ENCODE peak calls at places on chromosomes 11 and 22, in eight cellular contexts. R is K562, F is transverse colon, G is upper lobe of left lung, D is stomach, P is SK-N-SH, L is sigmoid colon, K is HepG2. A is an unnamed sample.

GRCh38 chr11:17967661-17968060 is 45.2 kb downstream of the SERGEF start:
- DNase-seq in R (no peak), F (no peak), G (no peak), D (no peak), P (no peak), L (no peak), K (no peak), A (no peak)

GRCh38 chr11:102810943-102811528 is 13.1 kb upstream of the MMP1 start:
- DNase-seq in R (no peak), F (no peak), G (no peak), D (no peak), P (peak; percentile 10), L (no peak), K (peak; percentile 12), A (no peak)

GRCh38 chr11:19374189-19374588 is 133.4 kb upstream of the E2F8 start:
- DNase-seq in R (no peak), F (no peak), G (no peak), D (no peak), P (no peak), L (no peak), K (no peak), A (peak; percentile 71)

GRCh38 chr22:38269466-38269865 is 3.3 kb downstream of the TMEM184B start:
- DNase-seq in R (no peak), F (no peak), G (no peak), D (no peak), P (no peak), L (no peak), K (no peak), A (no peak)

GRCh38 chr22:20298803-20299735 is 20.8 kb downstream of the DGCR6L start:
- DNase-seq in R (peak; percentile 100), F (peak; percentile 90), G (peak; percentile 87), D (peak; percentile 90), P (peak; percentile 95), L (peak; percentile 89), K (peak; percentile 20), A (peak; percentile 92)

GRCh38 chr11:70879601-70880285 is 372.6 kb downstream of the SHANK2 start:
- DNase-seq in R (no peak), F (no peak), G (no peak), D (no peak), P (no peak), L (no peak), K (no peak), A (no peak)

GRCh38 chr11:29333993-29334780 is 682.6 kb downstream of the KCNA4 start:
- DNase-seq in R (no peak), F (no peak), G (no peak), D (no peak), P (peak; percentile 23), L (no peak), K (peak; percentile 32), A (no peak)

GRCh38 chr11:65215441-65216076 is 33.8 kb downstream of the CAPN1 start:
- DNase-seq in R (peak; percentile 35), F (no peak), G (no peak), D (peak; percentile 16), P (no peak), L (no peak), K (no peak), A (peak; percentile 78)

GRCh38 chr11:43316451-43316850 is 4.7 kb downstream of the API5 start:
- DNase-seq in R (no peak), F (no peak), G (no peak), D (no peak), P (no peak), L (no peak), K (no peak), A (no peak)

GRCh38 chr11:121300972-121301699 is 8.6 kb downstream of the SC5D start:
- DNase-seq in R (no peak), F (no peak), G (no peak), D (no peak), P (no peak), L (no peak), K (no peak), A (no peak)

GRCh38 chr11:119380816-119381185 is 689 bp downstream of the USP2 start:
- DNase-seq in R (no peak), F (no peak), G (no peak), D (no peak), P (no peak), L (no peak), K (peak; percentile 47), A (peak; percentile 65)

GRCh38 chr22:31098633-31099110 is 8.7 kb downstream of the SELENOM start:
- DNase-seq in R (peak; percentile 88), F (peak; percentile 64), G (no peak), D (peak; percentile 54), P (peak; percentile 58), L (peak; percentile 92), K (no peak), A (no peak)

GRCh38 chr11:95445746-95446333 is 214.8 kb upstream of the SESN3 start:
- DNase-seq in R (no peak), F (no peak), G (no peak), D (no peak), P (no peak), L (no peak), K (no peak), A (no peak)

GRCh38 chr11:8202428-8203160 is 33.8 kb upstream of the RIC3 start:
- DNase-seq in R (no peak), F (no peak), G (no peak), D (no peak), P (no peak), L (no peak), K (no peak), A (no peak)

GRCh38 chr11:63534895-63535461 is 1.6 kb upstream of the PLAAT4 start:
- DNase-seq in R (peak; percentile 24), F (no peak), G (no peak), D (no peak), P (no peak), L (no peak), K (no peak), A (no peak)

GRCh38 chr22:47990486-47990885 is 1228.0 kb downstream of the TBC1D22A start:
- DNase-seq in R (no peak), F (no peak), G (no peak), D (no peak), P (no peak), L (no peak), K (no peak), A (no peak)

GRCh38 chr11:19952101-19952605 is 208.1 kb downstream of the DBX1 start:
- DNase-seq in R (no peak), F (no peak), G (no peak), D (no peak), P (peak; percentile 56), L (no peak), K (peak; percentile 92), A (no peak)

GRCh38 chr22:47061226-47061625 is 298.8 kb downstream of the TBC1D22A start:
- DNase-seq in R (no peak), F (no peak), G (no peak), D (no peak), P (no peak), L (no peak), K (no peak), A (no peak)

GRCh38 chr11:44566559-44566949 is 1.1 kb downstream of the CD82 start:
- DNase-seq in R (no peak), F (no peak), G (no peak), D (no peak), P (no peak), L (no peak), K (no peak), A (no peak)

GRCh38 chr22:49687333-49687732 is 140.3 kb downstream of the BRD1 start:
- DNase-seq in R (no peak), F (no peak), G (no peak), D (no peak), P (no peak), L (no peak), K (no peak), A (no peak)
- H3K27ac ChIP-seq in R (no peak overlapping the region), F (no peak overlapping the region), G (no peak overlapping the region), D (no peak overlapping the region), P (no peak overlapping the region), L (no peak overlapping the region), K (no peak overlapping the region), A (no peak overlapping the region)

DNA sequence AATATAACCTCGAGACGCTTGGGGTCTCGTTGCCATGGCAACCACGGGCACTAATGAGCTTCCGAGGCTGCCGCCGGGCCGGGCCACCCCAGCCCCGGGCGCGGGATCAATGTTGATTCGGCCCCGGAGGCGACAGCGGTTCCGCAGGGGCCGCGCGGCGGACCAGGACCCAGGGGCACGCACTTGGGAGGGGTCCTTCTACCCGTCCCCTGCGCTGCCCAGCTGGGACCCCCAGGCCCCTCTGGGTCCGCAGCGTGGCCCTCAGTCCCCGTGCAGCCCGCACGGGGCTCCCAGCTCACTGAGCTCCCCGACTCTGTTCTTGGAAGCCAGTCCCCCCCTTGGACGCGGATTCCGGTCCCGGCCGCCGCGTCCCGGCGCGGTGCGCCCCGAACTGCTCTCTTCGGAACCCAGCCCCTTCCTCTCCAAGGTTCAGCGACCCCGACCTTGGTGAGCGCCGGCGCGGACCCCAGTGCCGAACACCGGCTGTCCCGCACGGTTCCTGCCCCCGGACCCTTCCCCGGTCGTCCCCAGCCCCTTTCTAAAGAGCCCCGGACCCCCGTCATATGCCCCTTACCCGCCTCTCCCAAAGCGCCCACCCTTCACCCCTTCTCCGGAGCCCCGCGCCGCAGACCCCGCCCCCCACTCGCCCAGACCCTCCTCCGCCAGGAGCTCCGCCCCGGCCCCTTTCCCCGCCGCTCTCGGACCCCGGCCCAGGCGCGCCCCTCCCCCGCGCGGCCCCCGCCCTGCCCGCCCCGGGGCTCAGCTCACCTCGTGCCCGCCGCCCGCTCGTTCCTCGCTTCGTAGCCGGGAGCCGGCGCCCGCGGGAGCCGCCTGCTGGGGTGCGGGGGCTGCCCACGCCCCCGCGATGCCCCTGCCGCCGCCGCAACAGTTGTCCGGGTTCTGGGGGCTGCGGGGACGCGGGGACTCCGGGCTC is 18.2 kb upstream of the SHISAL1 start:
- DNase-seq in R (no peak), F (no peak), G (no peak), D (no peak), P (peak; percentile 71), L (peak; percentile 66), K (no peak), A (no peak)
- TF ChIP-seq POLR2AphosphoS5 in R (no peak), F (no peak), G (no peak), D (no peak), P (no peak), L (no peak), K (no peak), A (no peak)

GRCh38 chr22:41231369-41231768 is 9.4 kb downstream of the CHADL start:
- DNase-seq in R (no peak), F (no peak), G (no peak), D (no peak), P (no peak), L (no peak), K (no peak), A (no peak)
- TF ChIP-seq EP300 in R (no peak), F (no peak), G (no peak), D (no peak), P (no peak), L (no peak), K (no peak), A (no peak)

DNA sequence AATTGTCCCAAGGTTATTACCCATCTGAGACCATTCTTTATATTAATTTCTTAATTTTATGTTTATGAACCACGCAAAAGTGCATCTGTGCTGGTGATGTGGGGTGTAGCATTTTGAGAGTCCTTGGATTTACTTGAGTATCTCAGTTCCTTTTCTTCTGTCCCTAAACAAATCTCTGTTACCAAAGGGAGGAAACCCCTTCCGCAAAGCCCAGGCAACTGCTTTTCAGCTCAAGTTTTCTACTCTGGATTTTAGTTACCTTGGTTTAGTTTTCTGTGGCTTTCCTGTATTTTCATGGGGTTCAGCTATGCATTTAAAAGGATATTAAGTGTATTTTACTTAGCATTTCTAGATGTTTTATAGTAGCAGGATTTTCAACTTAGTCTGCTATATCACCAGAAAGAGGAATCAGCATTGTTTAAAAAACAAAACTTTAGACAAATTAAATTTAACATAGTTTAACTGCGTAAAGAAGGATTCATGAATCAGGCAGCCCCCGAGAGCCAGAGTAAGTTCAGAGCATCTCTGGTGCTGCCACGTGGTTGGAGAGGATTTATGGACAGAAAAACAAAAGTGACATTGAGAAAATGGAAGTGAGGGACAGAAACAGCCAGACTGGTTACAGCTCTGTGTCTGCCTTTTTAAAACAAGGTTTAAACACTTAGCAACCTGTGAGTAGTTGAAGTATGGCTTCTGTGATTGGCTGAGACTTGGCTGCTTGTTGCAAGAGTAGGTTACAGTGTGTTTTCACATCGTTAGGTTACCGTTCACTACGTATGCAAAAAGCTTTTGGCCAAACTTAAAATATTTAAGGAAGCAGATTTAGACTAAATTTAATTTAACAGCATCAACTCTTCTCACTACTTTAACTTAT is 9.6 kb downstream of the ADM start:
- DNase-seq in R (no peak), F (no peak), G (peak; percentile 65), D (no peak), P (no peak), L (no peak), K (peak; percentile 63), A (no peak)
- H3K27ac ChIP-seq in R (no peak overlapping the region), F (no peak overlapping the region), G (no peak overlapping the region), D (no peak overlapping the region), P (no peak overlapping the region), L (no peak overlapping the region), K (no peak overlapping the region), A (no peak overlapping the region)